ENCODE peak calls at places on chromosomes 7 and 10, in nine cellular contexts. S is WERI-Rb-1, X is ascending aorta, I is cardiac muscle cell, D is psoas muscle, Z is testis, K is DND-41, F is breast epithelium, B is left lung. C is an unnamed sample.
A peak's percentile ranks its signal among the peaks of the same experiment; 100 is the strongest.

GRCh38 chr10:44989621-44990301 is 11.0 kb upstream of the ZNF22 start:
- DNase-seq in S (no peak), I (no peak), F (no peak), Z (peak; percentile 13), D (no peak), B (no peak), K (no peak), X (no peak), C (peak; percentile 58)

GRCh38 chr10:21069278-21069677 is 172.2 kb upstream of the NEBL start:
- DNase-seq in K (no peak), I (no peak), D (no peak), S (no peak), F (no peak), Z (no peak), X (no peak), B (no peak), C (no peak)

GRCh38 chr7:45347804-45348203 is 190.2 kb downstream of the RAMP3 start:
- DNase-seq in X (no peak), I (peak; percentile 1), B (peak; percentile 12), Z (no peak), K (no peak), D (no peak), S (no peak), F (no peak), C (no peak)

GRCh38 chr7:80967536-80968297 is 48.9 kb upstream of the SEMA3C start:
- DNase-seq in K (no peak), D (no peak), S (no peak), Z (no peak), B (no peak), I (no peak), X (no peak), F (no peak), C (no peak)

GRCh38 chr7:38394703-38395102 is 121.3 kb upstream of the TARP start:
- DNase-seq in X (no peak), Z (no peak), D (no peak), F (no peak), S (no peak), I (no peak), B (no peak), K (no peak), C (no peak)

GRCh38 chr7:100476903-100477870 is 1.8 kb downstream of the TSC22D4 start:
- DNase-seq in K (no peak), D (no peak), B (peak; percentile 79), S (no peak), F (no peak), Z (peak; percentile 65), X (no peak), I (no peak), C (no peak)

GRCh38 chr7:81462672-81463071 is 307.2 kb downstream of the HGF start:
- DNase-seq in F (no peak), Z (no peak), D (no peak), I (peak; percentile 37), S (no peak), B (no peak), X (no peak), K (no peak), C (no peak)

GRCh38 chr10:127148066-127148932 is 48.1 kb downstream of the INSYN2A start:
- DNase-seq in Z (no peak), X (no peak), I (peak; percentile 84), S (no peak), K (no peak), B (no peak), F (no peak), D (no peak), C (no peak)

GRCh38 chr10:46028584-46029570 is 1.5 kb downstream of the NCOA4 start:
- DNase-seq in F (no peak), Z (no peak), X (no peak), D (no peak), K (peak; percentile 53), B (no peak), S (peak; percentile 24), I (peak; percentile 78), C (no peak)

GRCh38 chr7:2060701-2061100 is 172.0 kb downstream of the MAD1L1 start:
- DNase-seq in X (no peak), I (peak; percentile 38), S (no peak), D (no peak), B (no peak), Z (no peak), K (no peak), F (no peak), C (no peak)

GRCh38 chr10:82736305-82736704 is 861.3 kb downstream of the NRG3 start:
- DNase-seq in S (no peak), F (no peak), X (no peak), B (no peak), Z (no peak), I (no peak), K (no peak), D (no peak), C (no peak)

DNA sequence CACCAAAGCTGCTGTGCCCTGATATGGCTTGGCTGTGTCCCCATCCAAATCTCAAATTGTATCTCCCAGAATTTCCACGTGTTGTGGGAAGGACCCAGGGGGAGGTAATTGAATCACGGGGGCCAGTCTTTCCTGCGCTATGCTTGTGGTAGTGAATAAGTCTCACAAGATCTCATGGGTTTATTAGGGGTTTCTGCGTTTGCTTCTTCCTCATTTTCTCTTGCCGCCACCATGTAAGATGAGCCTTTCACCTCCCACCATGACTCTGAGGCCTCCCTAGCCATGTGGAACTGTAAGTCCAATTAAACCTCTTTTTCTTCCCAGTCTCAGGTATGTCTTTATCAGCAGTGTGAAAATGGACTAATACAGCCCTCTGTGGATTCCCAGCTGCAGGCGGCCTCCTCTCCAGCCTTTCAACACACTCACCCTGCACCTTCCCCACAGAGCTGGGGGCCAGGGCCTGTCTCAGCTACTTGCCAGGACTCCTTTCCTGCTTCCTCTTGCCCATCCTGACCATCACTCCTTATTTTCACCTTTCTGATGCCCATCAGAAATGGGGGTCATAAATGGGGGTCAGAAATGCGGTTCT is 57.2 kb upstream of the TOMM7 start:
- DNase-seq in X (no peak), Z (no peak), F (no peak), I (no peak), K (no peak), B (no peak), S (no peak), D (no peak), C (no peak)
- H3K4me3 ChIP-seq in X (no peak overlapping the region), Z (no peak overlapping the region), F (no peak overlapping the region), I (no peak overlapping the region), K (no peak overlapping the region), B (no peak overlapping the region), S (no peak overlapping the region), D (no peak overlapping the region), C (no peak overlapping the region)

DNA sequence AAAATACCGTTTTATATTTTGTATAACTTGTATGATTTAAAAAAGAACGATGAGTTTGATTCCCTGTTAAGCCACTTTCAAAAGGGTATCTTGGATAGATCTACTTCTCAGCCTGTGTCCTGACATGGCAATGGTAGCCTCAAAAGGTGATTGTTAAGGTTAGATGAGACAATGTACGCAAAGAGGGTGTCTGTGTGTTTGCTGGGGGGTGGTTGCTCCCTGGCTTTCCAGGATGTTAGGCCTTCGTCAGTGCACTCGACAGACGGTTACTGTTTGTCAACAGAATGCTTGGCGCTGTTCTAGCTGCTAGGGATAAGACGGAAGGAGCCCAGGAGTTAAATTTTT is 90.3 kb downstream of the NEURL1 start:
- DNase-seq in B (no peak), S (no peak), K (no peak), D (peak; percentile 4), I (no peak), X (no peak), Z (no peak), F (no peak), C (no peak)
- H3K27ac ChIP-seq in B (no peak overlapping the region), S (no peak overlapping the region), K (no peak overlapping the region), D (no peak overlapping the region), I (no peak overlapping the region), X (no peak overlapping the region), Z (no peak overlapping the region), F (no peak overlapping the region), C (no peak overlapping the region)

GRCh38 chr7:12056977-12057376 is 154.1 kb upstream of the TMEM106B start:
- DNase-seq in F (no peak), Z (no peak), I (no peak), D (no peak), X (no peak), B (no peak), K (no peak), S (no peak), C (no peak)

GRCh38 chr7:12064716-12065115 is 146.4 kb upstream of the TMEM106B start:
- DNase-seq in X (no peak), F (no peak), B (no peak), D (no peak), Z (no peak), I (no peak), S (no peak), K (no peak), C (no peak)

GRCh38 chr7:12066561-12066960 is 144.5 kb upstream of the TMEM106B start:
- DNase-seq in S (no peak), X (no peak), F (no peak), B (no peak), I (no peak), Z (no peak), D (no peak), K (no peak), C (no peak)

GRCh38 chr7:12066004-12066403 is 145.1 kb upstream of the TMEM106B start:
- DNase-seq in X (no peak), K (no peak), Z (no peak), B (no peak), F (no peak), D (no peak), S (no peak), I (no peak), C (no peak)

GRCh38 chr7:12062062-12062461 is 149.0 kb upstream of the TMEM106B start:
- DNase-seq in I (peak; percentile 8), F (no peak), B (no peak), S (no peak), Z (no peak), K (no peak), X (no peak), D (no peak), C (no peak)
- TF ChIP-seq CTCF in I (peak; percentile 44), F (no peak), B (no peak), S (peak; percentile 32), Z (no peak), K (peak; percentile 22), X (no peak), D (no peak), C (no peak)

GRCh38 chr10:14330390-14331071 is at the start of gene FRMD4A:
- DNase-seq in I (no peak), D (no peak), K (no peak), Z (no peak), S (no peak), F (no peak), B (no peak), X (no peak), C (no peak)
- H3K4me3 ChIP-seq in I (no peak within 1 kb of the TSS), D (no peak within 1 kb of the TSS), K (no peak within 1 kb of the TSS), Z (no peak within 1 kb of the TSS), S (no peak within 1 kb of the TSS), F (no peak within 1 kb of the TSS), B (no peak within 1 kb of the TSS), X (no peak within 1 kb of the TSS), C (no peak within 1 kb of the TSS)

GRCh38 chr10:110863361-110863760 is 8.4 kb upstream of the PDCD4 start:
- DNase-seq in D (no peak), I (no peak), S (no peak), X (no peak), B (no peak), F (no peak), K (no peak), Z (no peak), C (no peak)
- H3K27ac ChIP-seq in D (no peak overlapping the region), I (no peak overlapping the region), S (no peak overlapping the region), X (peak overlapping the region; percentile 79), B (peak overlapping the region; percentile 96), F (peak overlapping the region; percentile 85), K (no peak overlapping the region), Z (no peak overlapping the region), C (no peak overlapping the region)